ENCODE peak calls at places on chromosomes 2 and 18, in four cellular contexts. A, N, E and P are unnamed samples.

GRCh38 chr2:172431428-172431827 is 4.0 kb downstream of the ITGA6 start:
- DNase-seq in A (no peak), N (peak; percentile 44), E (no peak), P (no peak)

GRCh38 chr18:50806208-50806616 is 13.6 kb downstream of the MRO start:
- DNase-seq in E (peak; percentile 34), N (no peak), A (no peak), P (no peak)

GRCh38 chr2:70988151-70988550 is 6.5 kb downstream of the TEX261 start:
- DNase-seq in E (peak; percentile 8), N (peak; percentile 11), A (no peak), P (no peak)

GRCh38 chr2:128901572-128902391 is 583.1 kb upstream of the HS6ST1 start:
- DNase-seq in E (peak; percentile 0), N (no peak), A (no peak), P (no peak)

GRCh38 chr2:240387669-240388358 is 47.6 kb upstream of the GPC1 start:
- DNase-seq in N (no peak), A (peak; percentile 81), E (peak; percentile 96), P (peak; percentile 42)

GRCh38 chr2:121228521-121228920 is 56.5 kb downstream of the TFCP2L1 start:
- DNase-seq in A (no peak), E (no peak), N (no peak), P (no peak)

GRCh38 chr2:50448556-50448955 is 583.4 kb downstream of the NRXN1 start:
- DNase-seq in E (no peak), N (no peak), A (no peak), P (no peak)

GRCh38 chr2:135473567-135473966 is 57.5 kb downstream of the ZRANB3 start:
- DNase-seq in A (no peak), N (no peak), E (peak; percentile 32), P (no peak)

GRCh38 chr2:14231499-14231898 is 401.0 kb upstream of the LRATD1 start:
- DNase-seq in E (no peak), A (no peak), N (no peak), P (no peak)

GRCh38 chr18:686339-687111 is 25.9 kb downstream of the ENOSF1 start:
- DNase-seq in A (no peak), N (no peak), E (peak; percentile 41), P (no peak)

GRCh38 chr2:40859617-40860016 is 407.7 kb upstream of the SLC8A1 start:
- DNase-seq in N (no peak), A (no peak), E (no peak), P (no peak)

GRCh38 chr2:176001281-176001902 is 675 bp downstream of the LNPK start:
- DNase-seq in A (peak; percentile 63), E (peak; percentile 44), N (no peak), P (no peak)

GRCh38 chr2:98472132-98472650 is 27.5 kb downstream of the INPP4A start:
- DNase-seq in E (no peak), N (no peak), A (no peak), P (no peak)

GRCh38 chr2:33696234-33696633 is 97.1 kb upstream of the FAM98A start:
- DNase-seq in E (no peak), N (no peak), A (no peak), P (no peak)

GRCh38 chr2:101083613-101084012 is 67.6 kb downstream of the TBC1D8 start:
- DNase-seq in E (no peak), A (no peak), N (no peak), P (no peak)
- H3K27ac ChIP-seq in E (no peak overlapping the region), A (no peak overlapping the region), N (no peak overlapping the region), P (no peak overlapping the region)

DNA sequence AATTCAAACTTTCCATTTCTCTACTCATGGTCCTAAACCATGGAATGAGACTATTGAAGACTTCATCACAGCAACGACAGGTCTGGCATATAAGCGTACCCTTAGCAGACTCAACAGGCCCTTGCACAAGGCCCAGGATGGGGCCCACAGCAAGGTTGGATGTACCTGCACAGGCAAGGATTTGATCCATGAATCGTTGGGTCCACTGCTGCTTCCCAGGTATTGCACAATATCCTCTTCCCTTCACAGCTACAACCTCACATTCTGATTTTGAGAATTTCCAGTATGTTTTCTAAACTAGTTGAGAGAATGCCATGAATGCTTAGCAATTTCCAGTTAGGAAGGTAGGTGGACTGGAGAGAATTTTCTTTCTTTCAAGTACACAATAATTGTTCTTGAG is 515.8 kb downstream of the SUCLG1 start:
- DNase-seq in A (no peak), E (no peak), N (no peak), P (no peak)
- H3K27ac ChIP-seq in A (no peak overlapping the region), E (no peak overlapping the region), N (no peak overlapping the region), P (no peak overlapping the region)

GRCh38 chr18:79476031-79476917 is 80.5 kb downstream of the NFATC1 start:
- DNase-seq in A (no peak), N (peak; percentile 57), E (no peak), P (no peak)

GRCh38 chr18:79478484-79479113 is 82.9 kb downstream of the NFATC1 start:
- DNase-seq in E (no peak), N (no peak), A (peak; percentile 37), P (no peak)

GRCh38 chr18:79476918-79477685 is 81.4 kb downstream of the NFATC1 start:
- DNase-seq in E (no peak), A (no peak), N (peak; percentile 44), P (no peak)

GRCh38 chr18:79479114-79479760 is 83.5 kb downstream of the NFATC1 start:
- DNase-seq in N (no peak), A (peak; percentile 29), E (no peak), P (no peak)

GRCh38 chr18:79477711-79478483 is 82.2 kb downstream of the NFATC1 start:
- DNase-seq in E (no peak), N (no peak), A (peak; percentile 28), P (no peak)
- H3K27ac ChIP-seq in E (no peak overlapping the region), N (no peak overlapping the region), A (no peak overlapping the region), P (peak overlapping the region; percentile 71)

DNA sequence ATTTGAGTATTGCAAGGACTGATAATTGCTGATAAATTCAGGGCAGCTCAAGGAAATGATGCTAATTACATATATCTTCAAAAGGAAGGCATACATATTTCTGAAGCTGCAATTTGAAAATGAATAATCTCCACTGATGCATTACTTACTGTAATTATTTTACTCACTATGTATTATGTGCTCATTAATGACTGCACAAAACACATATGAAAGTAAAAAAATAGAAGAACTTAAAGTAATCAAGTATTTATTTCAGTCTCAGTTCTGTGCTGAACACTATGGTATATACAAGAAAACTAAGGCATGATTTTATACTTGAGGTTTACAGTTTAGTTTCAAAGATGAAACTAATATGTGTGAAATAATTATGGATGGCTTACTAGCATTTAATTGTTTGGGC is 9.3 kb downstream of the ACTR3 start:
- DNase-seq in N (no peak), E (no peak), A (no peak), P (no peak)
- H3K27ac ChIP-seq in N (no peak overlapping the region), E (no peak overlapping the region), A (no peak overlapping the region), P (no peak overlapping the region)

DNA sequence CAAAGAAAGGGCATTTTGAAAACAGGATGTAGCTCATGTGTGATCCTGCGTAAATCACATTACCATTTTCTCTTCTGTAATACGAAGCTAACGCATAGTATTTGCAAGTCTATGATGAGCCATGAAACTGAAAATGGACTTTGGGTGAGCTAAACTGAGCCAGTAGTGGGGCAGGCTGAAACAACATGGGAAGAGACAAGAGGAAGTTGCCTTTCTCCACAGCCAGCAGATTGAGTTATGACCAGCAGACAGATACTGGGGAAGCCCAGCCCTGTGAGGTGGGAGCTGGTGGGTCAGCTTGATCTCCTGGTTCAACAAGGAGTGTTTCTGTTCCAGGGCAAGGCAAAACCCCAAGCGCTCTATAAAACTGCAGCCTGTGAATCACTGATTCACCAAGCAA is 11.8 kb downstream of the CYRIA start:
- DNase-seq in A (no peak), E (no peak), N (no peak), P (no peak)
- H3K27ac ChIP-seq in A (peak overlapping the region; percentile 77), E (no peak overlapping the region), N (peak overlapping the region; percentile 79), P (peak overlapping the region; percentile 89)

DNA sequence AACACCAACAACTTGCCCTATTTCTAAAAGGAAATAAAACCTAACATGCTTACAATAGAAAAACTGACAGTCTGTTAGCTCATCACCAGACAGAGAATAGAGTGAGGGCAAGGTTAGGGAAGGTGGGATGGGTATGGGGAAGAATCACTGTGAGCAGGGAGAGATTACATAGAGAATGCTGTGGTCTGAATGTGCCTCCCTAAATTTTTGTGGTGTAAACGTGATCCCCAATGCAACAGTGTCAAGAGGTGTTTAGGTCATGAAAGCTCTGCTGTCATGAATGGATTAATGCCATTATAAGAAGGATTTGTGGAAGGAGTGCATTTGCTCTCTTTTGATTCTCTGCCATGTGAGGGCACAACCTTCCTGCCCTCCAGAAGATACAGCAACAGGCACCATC is 249.5 kb downstream of the TPGS2 start:
- DNase-seq in E (peak; percentile 6), A (no peak), N (no peak), P (no peak)
- H3K27ac ChIP-seq in E (no peak overlapping the region), A (no peak overlapping the region), N (peak overlapping the region; percentile 87), P (no peak overlapping the region)

DNA sequence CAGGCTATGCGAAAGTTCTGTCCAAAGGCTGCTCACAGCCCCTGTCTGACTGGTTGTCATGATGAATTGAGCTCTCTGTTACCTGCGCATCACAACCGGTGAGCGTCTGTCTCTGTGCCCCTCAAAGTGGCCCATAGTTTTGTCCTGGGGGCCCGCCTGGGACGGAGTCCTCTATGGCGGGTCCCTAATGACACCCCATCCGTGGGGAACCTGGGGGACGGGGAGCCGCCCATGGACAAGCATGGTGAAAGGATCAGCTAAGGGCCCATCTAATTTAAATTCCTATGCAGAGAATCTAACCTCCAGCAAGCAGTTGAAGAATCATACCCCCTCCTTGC is 473 bp downstream of the ELMOD3 start:
- DNase-seq in A (no peak), E (peak; percentile 5), N (no peak), P (no peak)
- H3K27ac ChIP-seq in A (peak overlapping the region; percentile 81), E (peak overlapping the region; percentile 61), N (peak overlapping the region; percentile 85), P (peak overlapping the region; percentile 87)

GRCh38 chr2:46979611-46980010 is 64.0 kb upstream of the MCFD2 start:
- DNase-seq in A (no peak), N (no peak), E (no peak), P (no peak)
- H3K27ac ChIP-seq in A (peak overlapping the region; percentile 53), N (no peak overlapping the region), E (no peak overlapping the region), P (peak overlapping the region; percentile 20)